ENCODE peak calls at places on chromosomes 7 and 10, in five cellular contexts. U, R, J, V and B are unnamed samples.

GRCh38 chr10:77513220-77513619 is 124.4 kb downstream of the KCNMA1 start:
- DNase-seq in R (no peak), U (no peak), J (no peak), V (no peak), B (no peak)

GRCh38 chr10:79444243-79445119 is 943 bp downstream of the ZCCHC24 start:
- DNase-seq in V (no peak), J (peak), U (peak), R (peak), B (peak)

GRCh38 chr10:30505543-30506298 is 71.7 kb downstream of the MAP3K8 start:
- DNase-seq in J (no peak), R (no peak), U (no peak), V (no peak), B (no peak)

GRCh38 chr7:155464183-155464582 is 6.3 kb downstream of the EN2 start:
- DNase-seq in R (no peak), J (no peak), U (no peak), V (no peak), B (no peak)

GRCh38 chr10:103752680-103753248 is 102.6 kb downstream of the SH3PXD2A start:
- DNase-seq in R (peak), J (no peak), U (no peak), V (no peak), B (peak)

GRCh38 chr7:117963278-117964184 is 90.3 kb upstream of the CTTNBP2 start:
- DNase-seq in V (no peak), J (no peak), U (no peak), R (no peak), B (no peak)

GRCh38 chr7:50718876-50719275 is 63.8 kb downstream of the GRB10 start:
- DNase-seq in R (no peak), U (no peak), V (no peak), J (no peak), B (no peak)

GRCh38 chr7:1761097-1761496 is 91.0 kb downstream of the ELFN1 start:
- DNase-seq in U (no peak), J (no peak), V (no peak), R (no peak), B (no peak)

GRCh38 chr10:4137299-4137698 is 352.3 kb upstream of the KLF6 start:
- DNase-seq in J (no peak), V (no peak), U (no peak), R (no peak), B (no peak)

GRCh38 chr7:85074-85945 is 107.1 kb upstream of the FAM20C start:
- DNase-seq in J (peak), V (no peak), U (no peak), R (no peak), B (no peak)